ENCODE peak calls at places on chromosomes 13 and 19, in six cellular contexts. T is endothelial cell of umbilical vein, S is neuronal stem cell, A is DND-41, X is mesenchymal stem cell, H is IMR-90. N is an unnamed sample.
A peak's percentile ranks its signal among the peaks of the same experiment; 100 is the strongest.

GRCh38 chr13:112670864-112671263 is 19.0 kb upstream of the ATP11A start:
- DNase-seq in S (no peak), T (no peak), A (no peak), X (no peak), H (no peak), N (no peak)

GRCh38 chr19:17933414-17934129 is 757 bp downstream of the CCDC124 start:
- DNase-seq in A (no peak), X (peak; percentile 42), H (peak; percentile 42), T (no peak), S (no peak), N (peak; percentile 76)

GRCh38 chr19:2015611-2015950 is at the start of gene BTBD2:
- DNase-seq in S (peak; percentile 32), H (peak; percentile 84), X (peak; percentile 65), T (no peak), A (peak; percentile 72), N (peak; percentile 72)

GRCh38 chr19:10565028-10565566 is 713 bp downstream of the KRI1 start:
- DNase-seq in A (peak; percentile 79), X (peak; percentile 60), H (peak; percentile 21), S (peak; percentile 41), T (peak; percentile 26), N (peak; percentile 77)

GRCh38 chr19:14059652-14060155 is 2.2 kb downstream of the PALM3 start:
- DNase-seq in A (no peak), X (no peak), T (no peak), H (no peak), S (no peak), N (no peak)

GRCh38 chr13:98413796-98414195 is 163.1 kb downstream of the STK24 start:
- DNase-seq in A (no peak), H (no peak), T (no peak), X (no peak), S (no peak), N (no peak)

GRCh38 chr19:50380767-50381166 is 3.4 kb upstream of the POLD1 start:
- DNase-seq in S (no peak), T (no peak), X (no peak), H (no peak), A (no peak), N (no peak)

GRCh38 chr19:12784871-12785430 is 6.3 kb upstream of the JUNB start:
- DNase-seq in A (no peak), X (peak; percentile 76), H (peak; percentile 26), S (no peak), T (no peak), N (peak; percentile 42)

GRCh38 chr19:277131-277530 is 14.1 kb downstream of the PLPP2 start:
- DNase-seq in S (no peak), X (no peak), A (no peak), H (no peak), T (no peak), N (no peak)

GRCh38 chr19:9792191-9793050 is 23.9 kb upstream of the ZNF846 start:
- DNase-seq in S (peak; percentile 96), X (peak; percentile 96), T (peak; percentile 93), H (peak; percentile 91), A (peak; percentile 94), N (peak; percentile 98)

GRCh38 chr13:51585234-51585672 is 991 bp downstream of the WDFY2 start:
- DNase-seq in S (no peak), H (peak; percentile 24), X (peak; percentile 44), A (peak; percentile 10), T (peak; percentile 40), N (peak; percentile 55)

GRCh38 chr19:13015361-13016231 is 20.3 kb downstream of the NFIX start:
- DNase-seq in S (no peak), A (no peak), X (no peak), T (no peak), H (peak; percentile 33), N (peak; percentile 67)

GRCh38 chr13:61187471-61187870 is 228.2 kb downstream of the PCDH20 start:
- DNase-seq in T (no peak), A (no peak), S (no peak), X (no peak), H (no peak), N (no peak)

GRCh38 chr13:41008349-41008980 is 10.7 kb downstream of the ELF1 start:
- DNase-seq in A (no peak), S (no peak), H (peak; percentile 90), X (peak; percentile 78), T (no peak), N (peak; percentile 89)
- H3K9ac ChIP-seq in A (peak overlapping the region; percentile 45), S (no peak overlapping the region), H (no peak overlapping the region), X (peak overlapping the region; percentile 11), T (no peak overlapping the region), N (peak overlapping the region; percentile 49)

GRCh38 chr13:91142572-91142971 is 204.9 kb upstream of the MIR17HG start:
- DNase-seq in A (no peak), H (peak; percentile 1), X (peak; percentile 58), T (no peak), S (no peak), N (peak; percentile 26)

GRCh38 chr13:91135949-91136348 is 211.5 kb upstream of the MIR17HG start:
- DNase-seq in H (no peak), S (no peak), A (no peak), T (no peak), X (no peak), N (no peak)

GRCh38 chr13:91136806-91137205 is 210.7 kb upstream of the MIR17HG start:
- DNase-seq in A (no peak), S (peak; percentile 46), H (no peak), X (no peak), T (no peak), N (no peak)

GRCh38 chr13:91141619-91142061 is 205.8 kb upstream of the MIR17HG start:
- DNase-seq in X (peak; percentile 29), S (no peak), H (no peak), T (no peak), A (no peak), N (no peak)

GRCh38 chr13:91139232-91139631 is 208.3 kb upstream of the MIR17HG start:
- DNase-seq in A (no peak), X (no peak), H (no peak), S (no peak), T (no peak), N (no peak)
- H3K4me2 ChIP-seq in A (no peak overlapping the region), X (no peak overlapping the region), H (no peak overlapping the region), S (no peak overlapping the region), T (no peak overlapping the region), N (no peak overlapping the region)

GRCh38 chr13:40770609-40770933 is 419 bp downstream of the MRPS31 start:
- DNase-seq in A (no peak), T (no peak), H (no peak), X (no peak), S (no peak), N (no peak)

GRCh38 chr13:40764587-40765403 is 6.2 kb downstream of the MRPS31 start:
- DNase-seq in H (no peak), X (no peak), T (no peak), S (no peak), A (peak; percentile 27), N (peak; percentile 49)

GRCh38 chr13:40769970-40770369 is 1.0 kb downstream of the MRPS31 start:
- DNase-seq in S (no peak), A (no peak), T (no peak), X (no peak), H (no peak), N (no peak)

GRCh38 chr13:40762849-40763248 is 8.1 kb downstream of the MRPS31 start:
- DNase-seq in S (no peak), T (no peak), A (no peak), H (peak; percentile 65), X (no peak), N (peak; percentile 84)

DNA sequence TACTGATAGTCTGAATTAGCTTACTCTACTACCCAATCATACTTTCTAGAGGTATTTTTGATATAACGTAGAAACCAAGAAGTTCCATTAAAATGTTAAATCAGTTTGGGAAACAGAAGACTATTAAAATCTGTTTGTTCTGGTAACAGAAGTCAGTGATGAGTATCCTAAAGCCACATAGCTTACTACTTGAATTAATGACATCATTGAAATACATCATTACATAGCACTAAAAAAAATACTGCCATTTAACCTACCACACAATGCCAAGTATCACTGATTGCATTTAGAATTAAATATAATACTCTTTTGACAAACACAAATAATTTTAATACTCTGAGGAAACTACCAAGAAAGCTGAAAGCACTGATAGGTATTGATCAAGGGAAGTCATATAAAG is 5.4 kb downstream of the MRPS31 start:
- DNase-seq in S (no peak), H (no peak), A (no peak), X (no peak), T (no peak), N (no peak)
- H3K9ac ChIP-seq in S (no peak overlapping the region), H (no peak overlapping the region), A (no peak overlapping the region), X (peak overlapping the region; percentile 59), T (no peak overlapping the region), N (no peak overlapping the region)

DNA sequence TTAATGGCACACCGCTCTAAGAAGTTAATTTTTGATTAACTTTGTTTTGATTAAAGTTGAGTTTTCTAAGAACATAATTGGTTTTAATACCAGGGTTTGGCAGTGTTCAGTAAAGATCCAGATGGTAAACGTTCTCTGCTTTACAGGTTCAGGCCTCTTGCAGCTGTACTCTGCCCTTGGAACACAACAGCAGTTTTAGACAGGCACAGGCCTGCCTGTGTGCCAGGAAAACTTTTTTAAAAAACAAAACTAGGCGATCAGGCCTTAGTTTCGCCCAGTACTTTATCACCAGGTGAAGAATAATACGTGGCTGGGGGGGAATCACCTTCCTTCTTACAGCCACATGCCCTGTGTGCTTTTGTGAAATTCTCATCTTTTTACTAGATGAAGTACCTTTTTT is 38.0 kb upstream of the TEX29 start:
- DNase-seq in A (no peak), H (no peak), T (no peak), S (no peak), X (no peak), N (no peak)
- H3K4me2 ChIP-seq in A (no peak overlapping the region), H (no peak overlapping the region), T (no peak overlapping the region), S (no peak overlapping the region), X (no peak overlapping the region), N (no peak overlapping the region)

GRCh38 chr13:20127263-20127562 is 33.6 kb downstream of the GJA3 start:
- DNase-seq in S (no peak), H (no peak), T (no peak), A (peak; percentile 16), X (no peak), N (no peak)

GRCh38 chr13:20129076-20129475 is 31.8 kb downstream of the GJA3 start:
- DNase-seq in T (no peak), S (no peak), H (no peak), X (no peak), A (no peak), N (no peak)

GRCh38 chr13:20126460-20127262 is 34.2 kb downstream of the GJA3 start:
- DNase-seq in X (no peak), A (no peak), T (no peak), H (no peak), S (no peak), N (no peak)

GRCh38 chr13:20128459-20128927 is 32.4 kb downstream of the GJA3 start:
- DNase-seq in A (peak; percentile 27), T (no peak), S (no peak), H (no peak), X (no peak), N (no peak)

GRCh38 chr13:20127563-20128458 is 33.0 kb downstream of the GJA3 start:
- DNase-seq in X (peak; percentile 72), H (peak; percentile 16), A (peak; percentile 12), T (peak; percentile 38), S (peak; percentile 57), N (peak; percentile 76)
- H3K9ac ChIP-seq in X (peak overlapping the region; percentile 91), H (peak overlapping the region; percentile 32), A (peak overlapping the region; percentile 47), T (peak overlapping the region; percentile 46), S (peak overlapping the region; percentile 88), N (peak overlapping the region; percentile 89)

N was measured in GM23248.